ENCODE peak calls at places on chromosomes 2 and 18, in ten cellular contexts. One of them, this sample, is unnamed. For H3K27me3, the result is how much of the 10 kb centered on the place peaks cover.

GRCh38 chr2:164898475-164898874 is 56.9 kb downstream of the SLC38A11 start:
- DNase-seq in lower lobe of right lung: no peak
- DNase-seq in BJ: no peak
- DNase-seq in kidney epithelial cell: no peak
- DNase-seq in K562: no peak
- DNase-seq in lung: no peak
- DNase-seq in tibial nerve: no peak
- DNase-seq in spleen: no peak
- DNase-seq in brain microvascular endothelial cell: peak
- DNase-seq in uterus: no peak
- DNase-seq in this sample: peak

GRCh38 chr18:24792164-24792563 is 331.7 kb downstream of the HRH4 start:
- DNase-seq in tibial nerve: no peak
- DNase-seq in BJ: peak
- DNase-seq in lung: no peak
- DNase-seq in K562: no peak
- DNase-seq in kidney epithelial cell: no peak
- DNase-seq in brain microvascular endothelial cell: no peak
- DNase-seq in uterus: no peak
- DNase-seq in spleen: no peak
- DNase-seq in lower lobe of right lung: no peak
- DNase-seq in this sample: peak

GRCh38 chr18:27500531-27500930 is 315.4 kb upstream of the CHST9 start:
- DNase-seq in kidney epithelial cell: no peak
- DNase-seq in K562: no peak
- DNase-seq in spleen: no peak
- DNase-seq in tibial nerve: no peak
- DNase-seq in uterus: no peak
- DNase-seq in brain microvascular endothelial cell: no peak
- DNase-seq in lung: no peak
- DNase-seq in lower lobe of right lung: no peak
- DNase-seq in BJ: no peak
- DNase-seq in this sample: no peak

GRCh38 chr2:165627463-165627862 is 158.0 kb downstream of the CSRNP3 start:
- DNase-seq in brain microvascular endothelial cell: peak
- DNase-seq in uterus: no peak
- DNase-seq in spleen: no peak
- DNase-seq in BJ: no peak
- DNase-seq in tibial nerve: no peak
- DNase-seq in lower lobe of right lung: no peak
- DNase-seq in lung: no peak
- DNase-seq in kidney epithelial cell: peak
- DNase-seq in K562: no peak
- DNase-seq in this sample: peak

GRCh38 chr2:40369619-40370397 is 82.1 kb downstream of the SLC8A1 start:
- DNase-seq in BJ: no peak
- DNase-seq in kidney epithelial cell: no peak
- DNase-seq in K562: no peak
- DNase-seq in lung: no peak
- DNase-seq in brain microvascular endothelial cell: peak
- DNase-seq in tibial nerve: no peak
- DNase-seq in uterus: no peak
- DNase-seq in lower lobe of right lung: no peak
- DNase-seq in spleen: no peak
- DNase-seq in this sample: no peak

GRCh38 chr18:55862693-55863485 is 274.9 kb upstream of the TCF4 start:
- DNase-seq in tibial nerve: no peak
- DNase-seq in brain microvascular endothelial cell: no peak
- DNase-seq in spleen: no peak
- DNase-seq in K562: no peak
- DNase-seq in lower lobe of right lung: no peak
- DNase-seq in uterus: no peak
- DNase-seq in kidney epithelial cell: no peak
- DNase-seq in lung: no peak
- DNase-seq in BJ: no peak
- DNase-seq in this sample: no peak

GRCh38 chr2:219350938-219351280 is 18.4 kb upstream of the RESP18 start:
- DNase-seq in K562: no peak
- DNase-seq in spleen: no peak
- DNase-seq in brain microvascular endothelial cell: no peak
- DNase-seq in lower lobe of right lung: no peak
- DNase-seq in kidney epithelial cell: no peak
- DNase-seq in BJ: no peak
- DNase-seq in tibial nerve: no peak
- DNase-seq in uterus: no peak
- DNase-seq in lung: no peak
- DNase-seq in this sample: no peak

GRCh38 chr18:23918395-23919032 is 96.0 kb upstream of the TTC39C start:
- DNase-seq in kidney epithelial cell: no peak
- DNase-seq in lung: peak
- DNase-seq in tibial nerve: peak
- DNase-seq in spleen: peak
- DNase-seq in K562: peak
- DNase-seq in BJ: no peak
- DNase-seq in brain microvascular endothelial cell: peak
- DNase-seq in lower lobe of right lung: peak
- DNase-seq in uterus: peak
- DNase-seq in this sample: peak

GRCh38 chr2:151771599-151772358 is 37.5 kb upstream of the NEB start:
- DNase-seq in K562: no peak
- DNase-seq in kidney epithelial cell: no peak
- DNase-seq in BJ: peak
- DNase-seq in uterus: no peak
- DNase-seq in lung: peak
- DNase-seq in brain microvascular endothelial cell: no peak
- DNase-seq in spleen: peak
- DNase-seq in tibial nerve: no peak
- DNase-seq in lower lobe of right lung: peak
- DNase-seq in this sample: no peak

GRCh38 chr18:34493566-34494358 is 216.3 kb upstream of the DTNA start:
- DNase-seq in spleen: peak
- DNase-seq in BJ: no peak
- DNase-seq in brain microvascular endothelial cell: no peak
- DNase-seq in K562: no peak
- DNase-seq in uterus: no peak
- DNase-seq in kidney epithelial cell: no peak
- DNase-seq in lower lobe of right lung: peak
- DNase-seq in tibial nerve: no peak
- DNase-seq in lung: no peak
- DNase-seq in this sample: peak

GRCh38 chr2:100629309-100629708 is 66.5 kb downstream of the PDCL3 start:
- DNase-seq in K562: no peak
- DNase-seq in BJ: no peak
- DNase-seq in brain microvascular endothelial cell: no peak
- DNase-seq in tibial nerve: no peak
- DNase-seq in lower lobe of right lung: no peak
- DNase-seq in uterus: no peak
- DNase-seq in kidney epithelial cell: no peak
- DNase-seq in spleen: no peak
- DNase-seq in lung: no peak
- DNase-seq in this sample: no peak
- H3K27me3 ChIP-seq in K562: under half
- H3K27me3 ChIP-seq in BJ: under half
- H3K27me3 ChIP-seq in brain microvascular endothelial cell: under half
- H3K27me3 ChIP-seq in tibial nerve: under half
- H3K27me3 ChIP-seq in lower lobe of right lung: under half
- H3K27me3 ChIP-seq in uterus: under half
- H3K27me3 ChIP-seq in kidney epithelial cell: under half
- H3K27me3 ChIP-seq in spleen: under half
- H3K27me3 ChIP-seq in lung: under half
- H3K27me3 ChIP-seq in this sample: under half

GRCh38 chr2:177296047-177296446 is 31.5 kb upstream of the NFE2L2 start:
- DNase-seq in kidney epithelial cell: no peak
- DNase-seq in tibial nerve: no peak
- DNase-seq in K562: no peak
- DNase-seq in brain microvascular endothelial cell: no peak
- DNase-seq in uterus: no peak
- DNase-seq in lung: no peak
- DNase-seq in BJ: no peak
- DNase-seq in spleen: no peak
- DNase-seq in lower lobe of right lung: no peak
- DNase-seq in this sample: no peak
- TF ChIP-seq CTCF in kidney epithelial cell: peak
- TF ChIP-seq CTCF in tibial nerve: peak
- TF ChIP-seq CTCF in K562: peak
- TF ChIP-seq CTCF in brain microvascular endothelial cell: peak
- TF ChIP-seq CTCF in uterus: no peak
- TF ChIP-seq CTCF in lung: peak
- TF ChIP-seq CTCF in BJ: no peak
- TF ChIP-seq CTCF in spleen: peak
- TF ChIP-seq CTCF in lower lobe of right lung: peak
- TF ChIP-seq CTCF in this sample: peak

GRCh38 chr2:38077431-38077769 is 1.4 kb upstream of the CYP1B1 start:
- DNase-seq in BJ: no peak
- DNase-seq in lung: no peak
- DNase-seq in kidney epithelial cell: no peak
- DNase-seq in tibial nerve: no peak
- DNase-seq in lower lobe of right lung: no peak
- DNase-seq in brain microvascular endothelial cell: no peak
- DNase-seq in uterus: no peak
- DNase-seq in K562: no peak
- DNase-seq in spleen: no peak
- DNase-seq in this sample: no peak
- H3K27me3 ChIP-seq in BJ: under half
- H3K27me3 ChIP-seq in lung: under half
- H3K27me3 ChIP-seq in kidney epithelial cell: under half
- H3K27me3 ChIP-seq in tibial nerve: under half
- H3K27me3 ChIP-seq in lower lobe of right lung: under half
- H3K27me3 ChIP-seq in brain microvascular endothelial cell: under half
- H3K27me3 ChIP-seq in uterus: under half
- H3K27me3 ChIP-seq in K562: under half
- H3K27me3 ChIP-seq in spleen: under half
- H3K27me3 ChIP-seq in this sample: under half

GRCh38 chr2:55454121-55454520 is 34.5 kb upstream of the CCDC88A start:
- DNase-seq in uterus: no peak
- DNase-seq in spleen: no peak
- DNase-seq in BJ: no peak
- DNase-seq in lung: no peak
- DNase-seq in kidney epithelial cell: no peak
- DNase-seq in lower lobe of right lung: no peak
- DNase-seq in tibial nerve: no peak
- DNase-seq in brain microvascular endothelial cell: no peak
- DNase-seq in K562: no peak
- DNase-seq in this sample: no peak

GRCh38 chr2:55460562-55460961 is 40.9 kb upstream of the CCDC88A start:
- DNase-seq in kidney epithelial cell: peak
- DNase-seq in tibial nerve: no peak
- DNase-seq in BJ: no peak
- DNase-seq in uterus: no peak
- DNase-seq in spleen: no peak
- DNase-seq in lung: no peak
- DNase-seq in brain microvascular endothelial cell: no peak
- DNase-seq in K562: no peak
- DNase-seq in lower lobe of right lung: no peak
- DNase-seq in this sample: no peak

GRCh38 chr2:55461679-55462078 is 42.0 kb upstream of the CCDC88A start:
- DNase-seq in K562: no peak
- DNase-seq in brain microvascular endothelial cell: no peak
- DNase-seq in lower lobe of right lung: no peak
- DNase-seq in tibial nerve: no peak
- DNase-seq in uterus: no peak
- DNase-seq in lung: no peak
- DNase-seq in BJ: no peak
- DNase-seq in spleen: no peak
- DNase-seq in kidney epithelial cell: no peak
- DNase-seq in this sample: no peak

GRCh38 chr2:55459741-55460274 is 40.2 kb upstream of the CCDC88A start:
- DNase-seq in BJ: no peak
- DNase-seq in tibial nerve: no peak
- DNase-seq in lower lobe of right lung: no peak
- DNase-seq in K562: peak
- DNase-seq in spleen: no peak
- DNase-seq in lung: no peak
- DNase-seq in brain microvascular endothelial cell: no peak
- DNase-seq in uterus: no peak
- DNase-seq in kidney epithelial cell: no peak
- DNase-seq in this sample: no peak

DNA sequence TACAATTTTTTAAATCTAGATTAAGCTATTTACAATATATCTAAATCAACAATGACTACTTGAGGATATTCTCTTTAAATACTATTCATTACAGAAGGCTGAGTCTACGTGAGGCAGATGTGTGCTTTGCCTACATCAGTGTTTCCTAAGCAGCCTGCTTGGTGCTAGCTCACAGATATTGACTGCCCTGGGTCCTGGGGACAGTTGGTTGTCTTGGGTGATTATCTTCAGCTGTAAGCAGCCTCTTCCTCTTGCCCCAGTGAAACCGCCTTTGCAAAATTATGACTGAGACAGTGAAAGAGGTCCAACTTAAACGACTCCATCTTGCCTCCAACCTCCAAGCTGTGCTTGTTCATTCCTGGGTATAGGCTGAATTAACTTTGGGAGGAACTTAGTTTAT is 39.6 kb upstream of the CCDC88A start:
- DNase-seq in kidney epithelial cell: no peak
- DNase-seq in lung: no peak
- DNase-seq in tibial nerve: no peak
- DNase-seq in lower lobe of right lung: no peak
- DNase-seq in spleen: no peak
- DNase-seq in BJ: no peak
- DNase-seq in uterus: no peak
- DNase-seq in brain microvascular endothelial cell: no peak
- DNase-seq in K562: no peak
- DNase-seq in this sample: no peak
- TF ChIP-seq CTCF in kidney epithelial cell: no peak
- TF ChIP-seq CTCF in lung: no peak
- TF ChIP-seq CTCF in tibial nerve: no peak
- TF ChIP-seq CTCF in lower lobe of right lung: no peak
- TF ChIP-seq CTCF in spleen: no peak
- TF ChIP-seq CTCF in BJ: no peak
- TF ChIP-seq CTCF in uterus: no peak
- TF ChIP-seq CTCF in brain microvascular endothelial cell: no peak
- TF ChIP-seq CTCF in K562: no peak
- TF ChIP-seq CTCF in this sample: no peak